ENCODE peak calls at places on chromosome 21, in nine cellular contexts. N is SK-N-SH, X is tibial nerve, F is GM23338, R is uterus, M is keratinocyte, G is A549, Z is fibroblast of lung, E is psoas muscle. Y is an unnamed sample.

GRCh38 chr21:42093991-42094417 is 22.9 kb downstream of the UMODL1 start:
- DNase-seq in Z (peak; percentile 98), N (no peak), G (no peak), E (no peak), X (no peak), R (peak; percentile 29), M (peak; percentile 15), F (no peak), Y (no peak)

GRCh38 chr21:42307106-42307505 is 8.1 kb downstream of the TFF3 start:
- DNase-seq in F (no peak), N (no peak), M (no peak), E (no peak), G (no peak), Z (no peak), X (no peak), R (no peak), Y (peak; percentile 34)

GRCh38 chr21:29797155-29797554 is 142.6 kb downstream of the GRIK1 start:
- DNase-seq in G (no peak), M (no peak), Z (no peak), N (no peak), R (no peak), E (no peak), F (no peak), X (no peak), Y (no peak)

GRCh38 chr21:45420623-45421041 is 15.7 kb downstream of the COL18A1 start:
- DNase-seq in R (no peak), X (no peak), N (peak; percentile 65), M (no peak), E (peak; percentile 39), F (no peak), Z (peak; percentile 40), G (peak; percentile 18), Y (no peak)

GRCh38 chr21:42414928-42415769 is 11.4 kb downstream of the UBASH3A start:
- DNase-seq in F (no peak), Z (peak; percentile 79), G (peak; percentile 78), E (no peak), X (no peak), M (no peak), N (no peak), R (no peak), Y (no peak)

GRCh38 chr21:34351786-34352241 is 12.0 kb upstream of the KCNE2 start:
- DNase-seq in G (peak; percentile 34), R (no peak), Z (peak; percentile 13), E (no peak), X (no peak), M (no peak), F (peak; percentile 57), N (peak; percentile 66), Y (peak; percentile 58)

GRCh38 chr21:34510148-34511142 is 1.6 kb downstream of the KCNE1 start:
- DNase-seq in N (peak; percentile 27), R (peak; percentile 54), X (peak; percentile 62), F (peak; percentile 81), G (peak; percentile 69), E (peak; percentile 83), M (peak; percentile 17), Z (peak; percentile 45), Y (peak; percentile 94)

GRCh38 chr21:45492765-45493164 is 49.5 kb downstream of the SLC19A1 start:
- DNase-seq in M (no peak), G (no peak), E (no peak), N (no peak), R (no peak), F (no peak), Z (no peak), X (no peak), Y (no peak)

GRCh38 chr21:34039678-34040382 is 33.5 kb upstream of the MRPS6 start:
- DNase-seq in X (no peak), R (no peak), M (no peak), N (no peak), E (no peak), F (peak; percentile 64), G (no peak), Z (no peak), Y (peak; percentile 66)

GRCh38 chr21:42174173-42174572 is 44.8 kb upstream of the ABCG1 start:
- DNase-seq in E (no peak), M (no peak), N (no peak), X (no peak), F (no peak), R (no peak), G (peak; percentile 16), Z (no peak), Y (no peak)

GRCh38 chr21:28207776-28208175 is 784.9 kb downstream of the LTN1 start:
- DNase-seq in F (no peak), G (no peak), R (no peak), N (peak; percentile 12), Z (peak; percentile 54), M (no peak), X (no peak), E (no peak), Y (no peak)

DNA sequence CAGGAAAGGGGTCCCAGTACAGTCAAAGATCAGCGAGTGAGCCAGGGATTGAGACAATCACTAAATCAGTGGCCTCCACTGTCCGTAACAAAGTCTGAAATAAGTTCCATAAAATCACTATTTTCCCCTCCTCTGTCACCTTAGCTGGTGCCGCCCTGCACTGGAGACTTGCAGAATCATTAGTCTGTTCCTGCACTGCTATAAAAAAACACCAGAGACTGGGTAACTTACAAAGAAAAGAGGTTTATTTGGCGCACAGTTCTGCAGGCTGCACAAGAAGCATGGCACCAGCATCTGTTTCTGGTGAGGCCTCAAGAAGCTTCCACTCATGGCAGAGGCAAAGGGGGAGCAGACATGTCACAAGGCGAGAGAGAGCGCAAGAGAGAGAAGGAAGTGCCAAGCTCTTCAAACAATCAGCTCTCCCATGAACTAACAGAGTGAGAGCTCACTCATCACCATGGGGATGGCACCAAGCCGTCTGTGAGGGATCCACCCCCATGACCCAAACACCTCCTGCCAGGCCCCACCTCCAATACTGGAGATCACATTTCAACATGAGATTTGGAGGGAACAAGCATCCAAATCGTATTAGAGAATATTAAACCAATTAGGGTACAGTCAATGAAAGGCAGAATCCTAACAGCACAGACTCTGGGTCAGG is 129.8 kb upstream of the TIAM1 start:
- DNase-seq in E (no peak), G (no peak), M (no peak), F (no peak), N (no peak), X (no peak), R (no peak), Z (peak; percentile 13), Y (no peak)
- H3K27ac ChIP-seq in E (no peak overlapping the region), G (no peak overlapping the region), M (no peak overlapping the region), F (no peak overlapping the region), N (no peak overlapping the region), X (no peak overlapping the region), R (no peak overlapping the region), Z (no peak overlapping the region), Y (no peak overlapping the region)

DNA sequence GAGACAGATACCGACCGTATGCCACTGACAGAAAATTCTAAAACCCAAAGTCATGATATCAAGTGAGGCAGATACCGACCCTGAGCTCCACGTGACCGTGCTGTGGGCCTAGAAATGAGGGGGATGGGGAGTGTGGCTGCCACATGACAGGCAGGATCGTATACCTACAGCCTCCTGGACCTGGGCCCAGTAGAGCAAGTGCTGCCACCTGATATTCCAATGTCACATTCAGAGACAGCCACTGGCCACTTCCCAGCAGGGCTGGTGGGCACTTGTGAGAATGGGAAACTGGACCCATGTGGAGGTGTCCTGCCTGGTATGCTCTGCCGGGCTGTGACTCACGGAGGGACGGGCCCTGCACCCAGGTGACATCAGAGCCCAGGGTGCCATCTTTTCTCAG is 44.6 kb upstream of the CLDN14 start:
- DNase-seq in F (no peak), N (no peak), R (no peak), M (no peak), G (no peak), X (no peak), E (no peak), Z (no peak), Y (no peak)
- TF ChIP-seq CTCF in F (no peak), N (no peak), R (no peak), M (no peak), G (no peak), X (no peak), E (no peak), Z (no peak), Y (no peak)

GRCh38 chr21:16117331-16117730 is 387.5 kb downstream of the USP25 start:
- DNase-seq in G (no peak), M (no peak), X (no peak), Z (peak; percentile 48), N (no peak), E (no peak), R (no peak), F (no peak), Y (no peak)

GRCh38 chr21:16116067-16116466 is 386.3 kb downstream of the USP25 start:
- DNase-seq in R (no peak), X (no peak), E (no peak), F (no peak), N (no peak), Z (no peak), M (no peak), G (no peak), Y (no peak)

GRCh38 chr21:16115461-16115860 is 385.7 kb downstream of the USP25 start:
- DNase-seq in X (no peak), N (no peak), M (no peak), F (no peak), R (no peak), E (no peak), G (no peak), Z (no peak), Y (no peak)

GRCh38 chr21:16117851-16118592 is 388.2 kb downstream of the USP25 start:
- DNase-seq in E (no peak), G (peak; percentile 56), R (no peak), Z (peak; percentile 99), X (no peak), F (no peak), M (no peak), N (no peak), Y (no peak)

GRCh38 chr21:16116798-16117197 is 387.0 kb downstream of the USP25 start:
- DNase-seq in G (peak; percentile 45), R (no peak), E (no peak), N (no peak), X (no peak), F (no peak), M (no peak), Z (peak; percentile 89), Y (no peak)
- H3K27ac ChIP-seq in G (peak overlapping the region; percentile 73), R (peak overlapping the region; percentile 91), E (no peak overlapping the region), N (no peak overlapping the region), X (peak overlapping the region; percentile 51), F (no peak overlapping the region), M (no peak overlapping the region), Z (peak overlapping the region; percentile 41), Y (no peak overlapping the region)

GRCh38 chr21:43646550-43647260 is 12.6 kb downstream of the HSF2BP start:
- DNase-seq in Z (peak; percentile 86), G (peak; percentile 97), X (peak; percentile 90), E (peak; percentile 94), M (peak; percentile 80), N (peak; percentile 89), R (peak; percentile 90), F (peak; percentile 95), Y (peak; percentile 96)

GRCh38 chr21:43643193-43643592 is 16.1 kb downstream of the HSF2BP start:
- DNase-seq in F (no peak), M (no peak), X (no peak), E (no peak), R (no peak), N (no peak), Z (no peak), G (no peak), Y (no peak)

GRCh38 chr21:43644609-43645008 is 14.7 kb downstream of the HSF2BP start:
- DNase-seq in M (no peak), X (no peak), R (no peak), E (no peak), N (no peak), F (no peak), G (peak; percentile 46), Z (peak; percentile 82), Y (no peak)

GRCh38 chr21:43645987-43646386 is 13.3 kb downstream of the HSF2BP start:
- DNase-seq in F (no peak), Z (no peak), X (no peak), N (no peak), G (peak; percentile 40), R (no peak), M (no peak), E (no peak), Y (no peak)

GRCh38 chr21:43645414-43645891 is 13.8 kb downstream of the HSF2BP start:
- DNase-seq in X (no peak), M (no peak), E (no peak), G (peak; percentile 90), N (no peak), F (peak; percentile 72), Z (peak; percentile 78), R (peak; percentile 42), Y (peak; percentile 77)
- TF ChIP-seq CTCF in X (peak; percentile 63), M (peak; percentile 57), E (peak; percentile 49), G (peak; percentile 64), N (peak; percentile 58), F (peak; percentile 50), Z (peak; percentile 59), R (peak; percentile 56), Y (peak; percentile 72)